ENCODE peak calls at places on chromosomes 4 and X, in four cellular contexts. P is CD8-positive, alpha-beta T cell; U is omental fat pad; M is HFFc6. S is an unnamed sample.

GRCh38 chr4:3372933-3373465 is 68.8 kb upstream of the HGFAC start:
- DNase-seq in P (no peak), U (no peak), M (no peak), S (peak; percentile 38)

GRCh38 chrX:45322382-45322781 is 121.7 kb upstream of the DIPK2B start:
- DNase-seq in P (no peak), U (no peak), M (peak; percentile 80), S (peak; percentile 44)

GRCh38 chrX:140661657-140662056 is 47.9 kb upstream of the LINC00632 start:
- DNase-seq in P (no peak), U (no peak), M (no peak), S (no peak)

GRCh38 chr4:22987861-22988260 is 295.1 kb downstream of the GBA3 start:
- DNase-seq in P (no peak), U (no peak), M (no peak), S (no peak)

GRCh38 chrX:153953342-153953830 is 8.9 kb upstream of the RENBP start:
- DNase-seq in P (peak; percentile 87), U (peak; percentile 75), M (peak; percentile 17), S (peak; percentile 79)

GRCh38 chrX:16552546-16552945 is 97.4 kb upstream of the S100G start:
- DNase-seq in P (no peak), U (no peak), M (peak; percentile 0), S (no peak)

GRCh38 chr4:164894725-164895124 is 17.7 kb downstream of the APELA start:
- DNase-seq in P (no peak), U (no peak), M (no peak), S (no peak)

GRCh38 chr4:104967034-104967401 is 179.7 kb upstream of the TET2 start:
- DNase-seq in P (no peak), U (no peak), M (no peak), S (no peak)

GRCh38 chrX:143121471-143121870 is 95.7 kb downstream of the SPANXN4 start:
- DNase-seq in P (no peak), U (no peak), M (no peak), S (no peak)

GRCh38 chr4:94396984-94397383 is 54.3 kb upstream of the HPGDS start:
- DNase-seq in P (no peak), U (no peak), M (no peak), S (no peak)

GRCh38 chr4:92099851-92100250 is 203.9 kb upstream of the GRID2 start:
- DNase-seq in P (no peak), U (no peak), M (no peak), S (no peak)

GRCh38 chrX:124940536-124940935 is 379.1 kb upstream of the TEX13C start:
- DNase-seq in P (no peak), U (no peak), M (no peak), S (no peak)

GRCh38 chrX:72060196-72060974 is 71.3 kb downstream of the RTL5 start:
- DNase-seq in P (no peak), U (no peak), M (no peak), S (no peak)

GRCh38 chr4:53541577-53542206 is 49.6 kb downstream of the LNX1 start:
- DNase-seq in P (no peak), U (no peak), M (peak; percentile 89), S (no peak)

DNA sequence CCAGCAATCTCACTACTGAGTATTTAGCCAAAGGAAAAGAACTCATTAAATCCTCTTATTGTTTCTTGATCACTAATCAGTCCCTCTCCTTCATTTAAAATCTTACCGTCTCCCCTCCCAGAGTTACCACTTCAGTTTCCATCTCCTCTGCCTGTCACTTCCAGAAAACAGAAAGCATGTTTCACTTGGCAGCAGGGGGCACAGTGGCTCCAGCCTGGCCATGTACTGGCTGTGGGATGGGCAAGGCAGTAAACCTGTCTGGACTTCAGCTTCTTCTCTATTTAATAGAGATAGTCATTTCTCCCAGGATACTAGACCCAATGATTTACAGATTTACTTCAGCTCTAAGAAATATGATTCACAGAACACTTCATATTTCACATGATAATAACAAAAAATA is 63.2 kb downstream of the CD40LG start:
- DNase-seq in P (no peak), U (no peak), M (peak; percentile 27), S (peak; percentile 35)
- TF ChIP-seq CTCF in P (no peak), U (no peak), M (peak; percentile 67), S (peak; percentile 27)

GRCh38 chr4:97720869-97721432 is 422.3 kb downstream of the STPG2 start:
- DNase-seq in P (no peak), U (no peak), M (no peak), S (no peak)
- TF ChIP-seq CTCF in P (no peak), U (no peak), M (peak; percentile 22), S (no peak)

GRCh38 chr4:7124643-7125442 is 57.0 kb upstream of the GRPEL1 start:
- DNase-seq in P (no peak), U (peak; percentile 26), M (peak; percentile 89), S (peak; percentile 66)
- TF ChIP-seq CTCF in P (no peak), U (no peak), M (peak; percentile 19), S (no peak)

GRCh38 chr4:123856689-123857545 is 460.3 kb downstream of the SPRY1 start:
- DNase-seq in P (no peak), U (no peak), M (peak; percentile 38), S (peak; percentile 36)
- TF ChIP-seq CTCF in P (no peak), U (no peak), M (no peak), S (no peak)

DNA sequence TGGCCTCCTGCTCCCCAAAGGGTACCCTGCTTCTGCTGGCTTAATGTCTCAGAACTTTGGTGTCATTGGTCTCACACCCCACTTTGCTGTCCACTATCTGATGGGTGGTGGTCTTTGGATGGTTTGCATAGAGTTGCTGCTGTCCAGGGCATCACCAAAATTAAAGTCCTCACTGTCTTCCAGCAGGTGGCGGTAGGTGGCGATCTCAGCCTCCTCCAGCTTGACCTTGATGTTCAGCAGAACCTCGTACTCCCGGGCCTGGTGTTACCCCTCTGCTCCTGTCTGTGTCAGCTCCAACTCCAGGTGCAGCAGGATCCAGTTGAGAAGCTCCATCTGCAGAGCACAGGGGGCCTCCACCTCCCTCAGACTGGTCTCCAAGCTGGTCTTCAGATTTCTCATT is 1169.5 kb upstream of the PABPC4L start:
- DNase-seq in P (no peak), U (no peak), M (no peak), S (no peak)
- TF ChIP-seq CTCF in P (no peak), U (no peak), M (peak; percentile 49), S (no peak)

GRCh38 chr4:15501941-15502340 is 32.3 kb downstream of the CC2D2A start:
- DNase-seq in P (no peak), U (no peak), M (no peak), S (no peak)
- TF ChIP-seq CTCF in P (no peak), U (no peak), M (no peak), S (no peak)

GRCh38 chrX:34300871-34301270 is 168.8 kb upstream of the FAM47A start:
- DNase-seq in P (no peak), U (no peak), M (peak; percentile 29), S (no peak)
- TF ChIP-seq CTCF in P (no peak), U (no peak), M (peak; percentile 72), S (no peak)

GRCh38 chr4:81527115-81527514 is 55.4 kb upstream of the RASGEF1B start:
- DNase-seq in P (no peak), U (no peak), M (no peak), S (no peak)

GRCh38 chr4:81528200-81528599 is 56.5 kb upstream of the RASGEF1B start:
- DNase-seq in P (no peak), U (no peak), M (no peak), S (no peak)

GRCh38 chr4:81528979-81529378 is 57.3 kb upstream of the RASGEF1B start:
- DNase-seq in P (no peak), U (no peak), M (no peak), S (no peak)

GRCh38 chr4:81531410-81531809 is 59.7 kb upstream of the RASGEF1B start:
- DNase-seq in P (no peak), U (no peak), M (no peak), S (no peak)

GRCh38 chr4:81527709-81528108 is 56.0 kb upstream of the RASGEF1B start:
- DNase-seq in P (no peak), U (no peak), M (no peak), S (no peak)
- TF ChIP-seq CTCF in P (no peak), U (no peak), M (no peak), S (no peak)

GRCh38 chrX:31213941-31214340 is 142.1 kb upstream of the FTHL17 start:
- DNase-seq in P (no peak), U (no peak), M (no peak), S (no peak)
- TF ChIP-seq CTCF in P (no peak), U (no peak), M (peak; percentile 71), S (peak; percentile 40)